ENCODE peak calls at places on chromosome 3, in eight cellular contexts. K, X, G, M, J, U, L and A are unnamed samples.

GRCh38 chr3:22713936-22714335 is 489.2 kb upstream of the UBE2E2 start:
- DNase-seq in M (no peak), U (no peak), K (peak; percentile 3), G (no peak), J (peak; percentile 94), X (peak; percentile 1), L (no peak), A (no peak)

GRCh38 chr3:67325231-67325630 is 327.1 kb downstream of the KBTBD8 start:
- DNase-seq in G (no peak), U (no peak), M (no peak), L (no peak), K (no peak), X (no peak), J (no peak), A (peak; percentile 0)

GRCh38 chr3:184355261-184356012 is 6.0 kb downstream of the CLCN2 start:
- DNase-seq in J (peak; percentile 29), G (no peak), X (no peak), M (no peak), U (no peak), K (no peak), L (no peak), A (no peak)

GRCh38 chr3:150107429-150108175 is 136.9 kb upstream of the PFN2 start:
- DNase-seq in L (no peak), X (no peak), K (no peak), G (no peak), U (no peak), J (no peak), M (no peak), A (no peak)

GRCh38 chr3:111324142-111324541 is 217.9 kb upstream of the CD96 start:
- DNase-seq in J (no peak), G (no peak), K (no peak), L (no peak), M (no peak), X (no peak), U (no peak), A (peak; percentile 35)

GRCh38 chr3:166889241-166889640 is 490.9 kb downstream of the ZBBX start:
- DNase-seq in U (no peak), L (no peak), G (no peak), J (no peak), M (no peak), X (no peak), K (no peak), A (no peak)

GRCh38 chr3:32184187-32184730 is 54.2 kb upstream of the CMTM8 start:
- DNase-seq in J (peak; percentile 6), G (no peak), M (no peak), K (no peak), X (no peak), U (no peak), L (no peak), A (no peak)

GRCh38 chr3:14899993-14900618 is 47.3 kb upstream of the NR2C2 start:
- DNase-seq in L (no peak), M (no peak), G (no peak), J (no peak), K (no peak), U (no peak), X (peak; percentile 2), A (peak; percentile 90)

GRCh38 chr3:125212096-125212508 is 446 bp downstream of the SLC12A8 start:
- DNase-seq in G (no peak), M (no peak), X (peak; percentile 64), K (no peak), J (no peak), U (no peak), L (no peak), A (no peak)

GRCh38 chr3:52831500-52832301 is 1.2 kb upstream of the ITIH4 start:
- DNase-seq in G (peak; percentile 37), J (peak; percentile 55), L (no peak), M (no peak), X (peak; percentile 60), K (peak; percentile 34), U (no peak), A (peak; percentile 66)

GRCh38 chr3:170021083-170021482 is 16.7 kb upstream of the GPR160 start:
- DNase-seq in X (no peak), L (no peak), K (no peak), G (no peak), U (peak; percentile 47), J (no peak), M (no peak), A (no peak)

GRCh38 chr3:55242921-55243320 is 244.2 kb downstream of the WNT5A start:
- DNase-seq in K (no peak), L (no peak), U (no peak), M (no peak), G (no peak), X (no peak), J (no peak), A (no peak)

GRCh38 chr3:41224120-41224806 is 25.0 kb downstream of the CTNNB1 start:
- DNase-seq in J (peak; percentile 91), M (no peak), K (no peak), G (no peak), L (no peak), U (no peak), X (no peak), A (no peak)

GRCh38 chr3:40877651-40878463 is 321.4 kb upstream of the CTNNB1 start:
- DNase-seq in X (no peak), M (peak; percentile 67), G (peak; percentile 86), U (no peak), J (peak; percentile 47), K (no peak), L (no peak), A (peak; percentile 77)

GRCh38 chr3:130935761-130936160 is 41.9 kb downstream of the ATP2C1 start:
- DNase-seq in L (no peak), M (no peak), K (no peak), J (peak; percentile 89), U (no peak), G (no peak), X (no peak), A (no peak)

GRCh38 chr3:36992806-36993325 is at the start of gene EPM2AIP1:
- DNase-seq in X (no peak), J (peak; percentile 100), M (no peak), L (no peak), U (peak; percentile 53), K (no peak), G (no peak), A (no peak)

GRCh38 chr3:8201011-8201410 is 300.6 kb upstream of the LMCD1 start:
- DNase-seq in X (no peak), G (no peak), M (no peak), K (no peak), L (no peak), U (no peak), J (no peak), A (no peak)

GRCh38 chr3:178206554-178206953 is 329.7 kb upstream of the KCNMB2 start:
- DNase-seq in K (no peak), U (no peak), M (no peak), X (no peak), G (no peak), J (no peak), L (no peak), A (no peak)